ENCODE peak calls at places on chromosomes 12 and 14, in six cellular contexts. S, O, N, I, H and L are unnamed samples. For H3K36me3 and H3K27me3, the result is how much of the 10 kb centered on the place peaks cover.

GRCh38 chr12:19177754-19178153 is 48.2 kb downstream of the PLEKHA5 start:
- DNase-seq in S (no peak), O (no peak), N (no peak), I (no peak), H (no peak), L (no peak)

GRCh38 chr14:53929871-53930685 is 26.5 kb downstream of the BMP4 start:
- DNase-seq in S (peak), O (no peak), N (peak), I (no peak), H (no peak), L (peak)

GRCh38 chr12:24719293-24719721 is 229.6 kb downstream of the BCAT1 start:
- DNase-seq in S (no peak), O (no peak), N (no peak), I (no peak), H (no peak), L (no peak)

GRCh38 chr14:30330452-30330851 is 228.5 kb upstream of the G2E3 start:
- DNase-seq in S (peak), O (no peak), N (no peak), I (no peak), H (no peak), L (peak)

GRCh38 chr12:132490481-132491348 is 764 bp downstream of the FBRSL1 start:
- DNase-seq in S (no peak), O (no peak), N (peak), I (no peak), H (no peak), L (peak)

GRCh38 chr14:59187802-59188460 is 536 bp upstream of the DAAM1 start:
- DNase-seq in S (peak), O (no peak), N (peak), I (peak), H (no peak), L (no peak)

GRCh38 chr12:29655861-29656260 is 127.9 kb downstream of the TMTC1 start:
- DNase-seq in S (no peak), O (no peak), N (no peak), I (no peak), H (no peak), L (no peak)

GRCh38 chr12:87813476-87814234 is 215.5 kb downstream of the C12orf50 start:
- DNase-seq in S (no peak), O (no peak), N (no peak), I (no peak), H (no peak), L (no peak)

GRCh38 chr14:97873291-97873690 is 1076.1 kb downstream of the VRK1 start:
- DNase-seq in S (no peak), O (no peak), N (no peak), I (no peak), H (no peak), L (no peak)

GRCh38 chr14:90624228-90624627 is 192.0 kb downstream of the TTC7B start:
- DNase-seq in S (no peak), O (peak), N (peak), I (peak), H (no peak), L (no peak)

GRCh38 chr14:102525213-102526143 is 15.9 kb upstream of the ANKRD9 start:
- DNase-seq in S (no peak), O (no peak), N (peak), I (no peak), H (peak), L (no peak)

GRCh38 chr14:61145258-61145902 is 135.8 kb downstream of the TMEM30B start:
- DNase-seq in S (no peak), O (peak), N (no peak), I (no peak), H (no peak), L (no peak)

GRCh38 chr12:108305520-108305919 is 33.6 kb downstream of the CMKLR1 start:
- DNase-seq in S (no peak), O (peak), N (peak), I (peak), H (no peak), L (no peak)

GRCh38 chr12:120230326-120230973 is 29.5 kb upstream of the RPLP0 start:
- DNase-seq in S (peak), O (peak), N (peak), I (peak), H (no peak), L (peak)

GRCh38 chr12:46357438-46358324 is 14.9 kb downstream of the SLC38A2 start:
- DNase-seq in S (peak), O (no peak), N (no peak), I (no peak), H (no peak), L (no peak)

GRCh38 chr12:133129368-133130037 is 571 bp downstream of the ZNF891 start:
- DNase-seq in S (peak), O (no peak), N (peak), I (no peak), H (no peak), L (no peak)

GRCh38 chr12:121537814-121538698 is 42.8 kb downstream of the KDM2B start:
- DNase-seq in S (no peak), O (no peak), N (peak), I (no peak), H (peak), L (peak)

GRCh38 chr14:101707863-101708620 is 53.5 kb upstream of the PPP2R5C start:
- DNase-seq in S (no peak), O (peak), N (no peak), I (no peak), H (no peak), L (no peak)

GRCh38 chr14:65506801-65507200 is 94.3 kb downstream of the FUT8 start:
- DNase-seq in S (peak), O (no peak), N (no peak), I (no peak), H (no peak), L (no peak)

GRCh38 chr12:120774169-120774916 is 48.7 kb downstream of the ACADS start:
- DNase-seq in S (no peak), O (no peak), N (no peak), I (no peak), H (no peak), L (no peak)

GRCh38 chr14:52121441-52121840 is 52.6 kb upstream of the NID2 start:
- DNase-seq in S (no peak), O (no peak), N (no peak), I (no peak), H (no peak), L (no peak)

GRCh38 chr12:123223241-123223668 is 9.7 kb downstream of the MPHOSPH9 start:
- DNase-seq in S (no peak), O (no peak), N (no peak), I (no peak), H (peak), L (no peak)

GRCh38 chr12:27922591-27923139 is 49.9 kb downstream of the PTHLH start:
- DNase-seq in S (no peak), O (no peak), N (no peak), I (peak), H (no peak), L (no peak)

GRCh38 chr12:6426882-6427671 is 17.7 kb upstream of the CD27 start:
- DNase-seq in S (no peak), O (no peak), N (peak), I (no peak), H (peak), L (no peak)

GRCh38 chr12:76270657-76271358 is 77.4 kb downstream of the BBS10 start:
- DNase-seq in S (no peak), O (no peak), N (no peak), I (no peak), H (no peak), L (no peak)
- H3K4me3 ChIP-seq in S (no peak), O (no peak), N (no peak), I (no peak), H (no peak), L (no peak)

GRCh38 chr12:112870267-112870980 is 36.3 kb upstream of the OAS1 start:
- DNase-seq in S (no peak), O (no peak), N (no peak), I (no peak), H (no peak), L (no peak)
- H3K36me3 ChIP-seq in S (under half), O (under half), N (under half), I (under half), H (under half), L (under half)

DNA sequence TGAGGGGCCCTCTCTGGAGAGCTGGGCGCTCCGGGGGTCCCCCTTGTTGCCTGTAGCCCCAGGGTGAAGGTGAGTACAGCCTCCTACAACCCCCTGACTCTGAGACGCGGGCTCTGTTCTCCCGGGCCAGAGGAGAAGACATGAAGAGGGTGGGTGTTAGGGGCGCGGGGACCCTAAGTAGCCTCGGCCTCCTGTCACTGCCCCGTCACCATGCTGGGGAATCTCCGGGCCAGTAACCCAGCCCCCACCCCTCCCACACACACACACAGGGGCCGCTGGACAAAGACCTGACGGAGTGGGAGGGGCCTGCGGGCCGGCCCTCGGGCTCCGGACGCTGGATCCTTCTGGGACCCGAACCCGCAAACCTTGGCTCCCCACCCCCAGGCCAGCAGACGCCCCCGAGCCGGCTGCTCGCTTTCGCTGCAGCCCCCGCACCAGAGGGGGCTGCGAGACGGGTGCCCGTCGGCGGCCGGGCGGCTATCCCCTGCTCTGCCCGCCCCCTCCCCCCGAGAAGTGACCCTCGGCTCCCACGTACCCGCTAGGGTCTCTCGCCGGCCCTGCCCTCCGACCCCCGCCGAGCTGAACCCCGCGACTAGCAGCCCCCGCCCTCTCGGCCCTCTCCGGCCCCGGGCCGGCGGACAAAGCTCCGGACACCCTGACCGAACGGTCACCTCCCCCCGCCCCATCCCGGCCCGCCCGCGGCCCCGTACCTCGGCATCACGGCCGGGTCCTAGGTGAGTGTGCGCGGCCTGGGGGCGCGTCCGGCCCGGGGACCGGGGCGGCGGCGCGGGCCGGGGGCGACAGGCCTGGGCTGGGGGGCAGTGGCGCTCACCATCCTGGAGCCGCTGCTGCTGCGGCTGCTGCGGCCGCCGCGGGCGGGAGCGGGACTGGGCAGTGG is at the start of gene FIGNL2:
- DNase-seq in S (peak), O (no peak), N (peak), I (no peak), H (no peak), L (peak)
- H3K27me3 ChIP-seq in S (half or more), O (under half), N (under half), I (half or more), H (under half), L (half or more)

GRCh38 chr12:53051058-53051880 is 1.4 kb downstream of the TNS2 start:
- DNase-seq in S (no peak), O (peak), N (peak), I (peak), H (no peak), L (peak)
- H3K4me3 ChIP-seq in S (peak), O (peak), N (no peak), I (peak), H (no peak), L (no peak)

GRCh38 chr14:23425169-23425568 is 10.3 kb downstream of the MYH7 start:
- DNase-seq in S (no peak), O (no peak), N (no peak), I (no peak), H (no peak), L (no peak)
- H3K36me3 ChIP-seq in S (under half), O (under half), N (under half), I (under half), H (under half), L (under half)

GRCh38 chr12:116524964-116525379 is 34.2 kb upstream of the MAP1LC3B2 start:
- DNase-seq in S (peak), O (no peak), N (no peak), I (no peak), H (no peak), L (peak)
- H3K27me3 ChIP-seq in S (under half), O (under half), N (under half), I (under half), H (under half), L (under half)

GRCh38 chr12:54563787-54564186 is 14.4 kb downstream of the PDE1B start:
- DNase-seq in S (no peak), O (no peak), N (no peak), I (no peak), H (no peak), L (no peak)

GRCh38 chr12:54565658-54566552 is 16.5 kb downstream of the PDE1B start:
- DNase-seq in S (peak), O (no peak), N (no peak), I (no peak), H (no peak), L (peak)

GRCh38 chr12:54562720-54563356 is 13.4 kb downstream of the PDE1B start:
- DNase-seq in S (no peak), O (no peak), N (no peak), I (no peak), H (no peak), L (no peak)

GRCh38 chr12:54566792-54567191 is 17.4 kb downstream of the PDE1B start:
- DNase-seq in S (no peak), O (no peak), N (no peak), I (no peak), H (no peak), L (no peak)

GRCh38 chr12:54564768-54565167 is 15.4 kb downstream of the PDE1B start:
- DNase-seq in S (peak), O (no peak), N (no peak), I (no peak), H (no peak), L (peak)
- H3K4me3 ChIP-seq in S (peak), O (no peak), N (no peak), I (no peak), H (no peak), L (no peak)

DNA sequence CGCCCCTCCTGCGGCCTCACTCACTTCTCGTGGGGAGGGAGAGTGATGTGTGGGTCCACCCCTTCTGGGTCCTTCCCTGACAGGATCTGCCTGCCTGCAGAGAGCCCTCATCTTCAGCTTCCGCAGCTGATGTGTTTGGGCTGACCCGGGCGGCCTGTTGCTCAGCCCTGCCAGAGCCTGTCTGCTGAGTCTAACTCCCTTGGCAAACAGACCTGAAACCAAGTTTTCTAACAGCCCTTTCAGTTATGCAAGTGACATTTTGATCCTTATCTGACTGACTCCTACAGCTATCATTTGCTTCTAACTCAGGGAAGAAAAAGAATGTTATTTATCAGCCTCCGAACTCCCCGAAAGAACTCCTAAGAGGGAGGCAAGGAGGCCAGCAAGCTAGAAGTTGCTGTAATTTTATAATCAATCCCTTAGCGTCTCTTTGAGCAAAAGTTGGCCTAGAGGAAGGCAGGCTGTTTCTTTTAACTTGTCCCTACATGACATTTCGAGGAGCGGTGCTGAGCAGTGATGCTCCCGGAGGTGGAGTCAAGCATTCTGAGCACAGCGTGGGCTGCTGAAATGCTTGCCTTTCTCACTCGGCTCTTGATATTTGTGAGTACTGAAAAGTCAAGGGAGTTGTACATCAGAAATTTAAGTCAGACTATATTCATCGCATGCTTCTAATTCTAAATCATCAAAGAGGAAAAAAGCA is 31.5 kb upstream of the CACNA2D4 start:
- DNase-seq in S (no peak), O (no peak), N (no peak), I (no peak), H (no peak), L (peak)
- H3K36me3 ChIP-seq in S (under half), O (under half), N (under half), I (half or more), H (under half), L (under half)